ENCODE peak calls at places on chromosomes 3 and 15, in eight cellular contexts. Y is aorta, D is SHP77, B is H7, U is DMS 273 treated with DMSO at 0.1 percent for 48 hours, E is MG63, R is hepatic stellate cell, H is GM06990. A is an unnamed sample.

GRCh38 chr3:196064006-196064405 is 17.9 kb downstream of the TFRC start:
- DNase-seq in Y (no peak), D (no peak), B (no peak), U (no peak), E (no peak), R (no peak), H (no peak), A (no peak)

GRCh38 chr3:188165596-188165995 is 11.6 kb downstream of the LPP start:
- DNase-seq in Y (no peak), D (no peak), B (no peak), U (no peak), E (no peak), R (no peak), H (no peak), A (no peak)

GRCh38 chr3:38578551-38578950 is 70.9 kb downstream of the SCN5A start:
- DNase-seq in Y (no peak), D (no peak), B (no peak), U (no peak), E (no peak), R (no peak), H (no peak), A (peak)

GRCh38 chr3:193010191-193010590 is 92.5 kb upstream of the MB21D2 start:
- DNase-seq in Y (no peak), D (peak), B (no peak), U (no peak), E (peak), R (no peak), H (no peak), A (no peak)

GRCh38 chr15:88705769-88706165 is 67.0 kb downstream of the ISG20 start:
- DNase-seq in Y (no peak), D (no peak), B (peak), U (no peak), E (no peak), R (no peak), H (no peak), A (no peak)

GRCh38 chr3:42486814-42487569 is 15.5 kb upstream of the VIPR1 start:
- DNase-seq in Y (no peak), D (no peak), B (peak), U (no peak), E (no peak), R (no peak), H (no peak), A (no peak)

GRCh38 chr15:39786444-39787056 is 3.9 kb upstream of the FSIP1 start:
- DNase-seq in Y (no peak), D (peak), B (peak), U (peak), E (no peak), R (peak), H (no peak), A (no peak)

GRCh38 chr15:67172172-67172571 is 82.3 kb downstream of the AAGAB start:
- DNase-seq in Y (no peak), D (no peak), B (no peak), U (no peak), E (peak), R (no peak), H (no peak), A (no peak)

GRCh38 chr15:98946301-98947255 is 61.0 kb downstream of the PGPEP1L start:
- DNase-seq in Y (peak), D (no peak), B (peak), U (no peak), E (no peak), R (peak), H (no peak), A (no peak)

GRCh38 chr3:146974001-146974400 is 368.9 kb upstream of the PLSCR5 start:
- DNase-seq in Y (no peak), D (no peak), B (no peak), U (peak), E (no peak), R (no peak), H (no peak), A (no peak)

GRCh38 chr3:99885851-99886250 is 68.2 kb downstream of the CMSS1 start:
- DNase-seq in Y (no peak), D (no peak), B (no peak), U (no peak), E (no peak), R (no peak), H (no peak), A (no peak)

GRCh38 chr3:194933465-194933864 is 247.8 kb downstream of the FAM43A start:
- DNase-seq in Y (no peak), D (no peak), B (no peak), U (no peak), E (no peak), R (no peak), H (no peak), A (no peak)

GRCh38 chr3:138369151-138369900 is 20.9 kb downstream of the MRAS start:
- DNase-seq in Y (no peak), D (no peak), B (no peak), U (no peak), E (no peak), R (no peak), H (no peak), A (peak)

GRCh38 chr15:62475595-62475994 is 310.5 kb upstream of the C2CD4B start:
- DNase-seq in Y (no peak), D (no peak), B (no peak), U (no peak), E (no peak), R (no peak), H (no peak), A (no peak)

GRCh38 chr3:192409203-192409837 is 318.0 kb downstream of the FGF12 start:
- DNase-seq in Y (peak), D (no peak), B (peak), U (peak), E (peak), R (peak), H (no peak), A (no peak)

GRCh38 chr3:123296261-123296660 is 94.5 kb downstream of the SEC22A start:
- DNase-seq in Y (no peak), D (no peak), B (no peak), U (no peak), E (no peak), R (no peak), H (no peak), A (no peak)

GRCh38 chr3:126103121-126104027 is 19.4 kb upstream of the SLC41A3 start:
- DNase-seq in Y (no peak), D (no peak), B (peak), U (no peak), E (no peak), R (peak), H (no peak), A (no peak)

GRCh38 chr3:32184187-32184730 is 54.2 kb upstream of the CMTM8 start:
- DNase-seq in Y (no peak), D (no peak), B (no peak), U (no peak), E (no peak), R (no peak), H (no peak), A (no peak)

GRCh38 chr3:30631237-30631961 is 25.0 kb downstream of the TGFBR2 start:
- DNase-seq in Y (no peak), D (no peak), B (no peak), U (no peak), E (no peak), R (no peak), H (no peak), A (no peak)